ENCODE peak calls at places on chromosomes 5 and 9, in ten cellular contexts. Q is nephron progenitor cell; E is endothelial cell; O is fibroblast of pulmonary artery; K is transverse colon; M is ovary; C is fibroblast of mammary gland; L is CD4-positive, alpha-beta T cell; X is RWPE1; J is CD8-positive, alpha-beta T cell. B is an unnamed sample.
A peak's percentile ranks its signal among the peaks of the same experiment; 100 is the strongest.

GRCh38 chr9:69554945-69555344 is 117.2 kb downstream of the APBA1 start:
- DNase-seq in L (no peak), E (no peak), C (peak; percentile 78), M (no peak), O (peak; percentile 97), Q (no peak), X (no peak), J (no peak), K (no peak), B (no peak)

GRCh38 chr9:88798476-88798875 is 192.8 kb upstream of the S1PR3 start:
- DNase-seq in O (no peak), Q (no peak), K (no peak), X (no peak), C (no peak), J (no peak), E (no peak), L (no peak), M (no peak), B (no peak)

GRCh38 chr9:129137292-129138143 is 26.3 kb downstream of the PTPA start:
- DNase-seq in M (no peak), C (no peak), L (no peak), K (no peak), X (no peak), Q (no peak), E (no peak), O (no peak), J (no peak), B (no peak)

GRCh38 chr9:79623799-79624721 is 52.3 kb downstream of the TLE4 start:
- DNase-seq in K (peak; percentile 38), L (peak; percentile 1), E (peak; percentile 57), X (peak; percentile 82), M (no peak), J (peak; percentile 20), C (no peak), O (peak; percentile 18), Q (no peak), B (peak; percentile 23)

GRCh38 chr9:134381671-134382505 is 55.6 kb downstream of the RXRA start:
- DNase-seq in J (peak; percentile 43), O (no peak), M (peak; percentile 56), X (no peak), K (peak; percentile 49), L (no peak), C (no peak), E (peak; percentile 27), Q (no peak), B (peak; percentile 61)

GRCh38 chr9:10700266-10700665 is 87.5 kb upstream of the PTPRD start:
- DNase-seq in Q (no peak), L (no peak), J (no peak), O (no peak), C (peak; percentile 5), X (no peak), K (no peak), E (no peak), M (no peak), B (no peak)

GRCh38 chr5:78677777-78678668 is 29.5 kb upstream of the LHFPL2 start:
- DNase-seq in K (peak; percentile 40), O (peak; percentile 98), E (no peak), Q (no peak), C (peak; percentile 99), M (peak; percentile 73), L (no peak), X (peak; percentile 61), J (no peak), B (peak; percentile 68)

GRCh38 chr5:91386120-91386519 is 3.0 kb upstream of the ARRDC3 start:
- DNase-seq in K (no peak), C (no peak), X (no peak), Q (no peak), O (no peak), M (no peak), E (no peak), L (no peak), J (no peak), B (no peak)

GRCh38 chr5:73215525-73215890 is 42.5 kb downstream of the TMEM174 start:
- DNase-seq in M (no peak), C (no peak), Q (no peak), E (no peak), L (no peak), J (no peak), O (no peak), X (no peak), K (no peak), B (no peak)

GRCh38 chr5:73214921-73215490 is 42.0 kb downstream of the TMEM174 start:
- DNase-seq in X (no peak), O (no peak), L (no peak), E (no peak), K (no peak), M (no peak), J (no peak), C (no peak), Q (no peak), B (no peak)

GRCh38 chr5:73222173-73222572 is 49.2 kb downstream of the TMEM174 start:
- DNase-seq in J (no peak), X (no peak), E (no peak), M (no peak), Q (no peak), C (no peak), K (no peak), L (no peak), O (no peak), B (no peak)

GRCh38 chr5:73215891-73216610 is 43.1 kb downstream of the TMEM174 start:
- DNase-seq in M (peak; percentile 83), C (peak; percentile 59), K (peak; percentile 83), Q (peak; percentile 88), O (peak; percentile 73), L (peak; percentile 50), J (peak; percentile 38), E (peak; percentile 84), X (peak; percentile 93), B (peak; percentile 66)

GRCh38 chr5:73218552-73219171 is 45.7 kb downstream of the TMEM174 start:
- DNase-seq in X (peak; percentile 60), C (peak; percentile 57), L (no peak), M (no peak), E (no peak), Q (no peak), J (no peak), O (peak; percentile 63), K (no peak), B (no peak)
- TF ChIP-seq CTCF in X (peak; percentile 38), C (peak; percentile 50), L (no peak), M (no peak), E (peak; percentile 52), Q (peak; percentile 50), J (no peak), O (peak; percentile 57), K (peak; percentile 25), B (no peak)

DNA sequence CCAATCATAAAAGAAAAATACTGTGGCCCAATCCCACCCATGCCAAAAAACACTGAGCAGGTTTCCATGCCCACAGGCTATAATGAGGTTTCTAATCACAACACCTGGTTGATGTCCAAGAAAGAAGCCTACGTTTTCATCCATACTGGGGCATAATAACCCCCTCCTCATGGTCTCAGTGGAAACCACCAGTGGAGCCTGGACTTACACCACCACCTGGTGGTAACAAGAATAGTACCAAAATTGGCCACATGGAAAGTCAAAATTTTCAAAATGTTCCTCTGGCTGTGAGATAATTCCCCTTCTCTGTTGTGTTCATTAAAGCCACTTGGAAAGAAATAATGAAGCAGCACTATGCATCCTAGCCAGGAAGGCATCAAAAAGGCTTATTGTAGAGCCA is 687.3 kb upstream of the ST8SIA4 start:
- DNase-seq in K (no peak), J (no peak), C (peak; percentile 14), L (no peak), E (no peak), M (no peak), O (no peak), X (no peak), Q (no peak), B (no peak)
- TF ChIP-seq CTCF in K (no peak), J (no peak), C (peak; percentile 60), L (no peak), E (peak; percentile 26), M (no peak), O (no peak), X (no peak), Q (peak; percentile 36), B (no peak)

GRCh38 chr9:35818341-35818740 is 3.5 kb upstream of the HINT2 start:
- DNase-seq in E (no peak), J (no peak), K (no peak), O (no peak), M (no peak), Q (no peak), L (no peak), X (no peak), C (no peak), B (no peak)

GRCh38 chr9:35813434-35814105 is 1.3 kb downstream of the HINT2 start:
- DNase-seq in O (peak; percentile 43), C (peak; percentile 39), K (no peak), X (peak; percentile 45), Q (no peak), J (no peak), E (no peak), M (no peak), L (no peak), B (no peak)

GRCh38 chr9:35814106-35814840 is 569 bp downstream of the HINT2 start:
- DNase-seq in L (peak; percentile 21), C (peak; percentile 66), J (peak; percentile 14), M (peak; percentile 82), O (peak; percentile 44), Q (peak; percentile 67), E (peak; percentile 76), K (peak; percentile 75), X (peak; percentile 64), B (peak; percentile 75)

GRCh38 chr9:35814841-35815543 is at the start of gene HINT2:
- DNase-seq in C (peak; percentile 99), X (peak; percentile 99), O (peak; percentile 100), K (peak; percentile 99), M (peak; percentile 96), J (peak; percentile 95), E (peak; percentile 91), L (peak; percentile 97), Q (peak; percentile 96), B (peak; percentile 96)

GRCh38 chr9:35816708-35817107 is 1.9 kb upstream of the HINT2 start:
- DNase-seq in X (no peak), E (peak; percentile 14), Q (no peak), K (no peak), J (no peak), M (no peak), L (no peak), O (no peak), C (no peak), B (no peak)
- TF ChIP-seq CTCF in X (no peak), E (no peak), Q (no peak), K (no peak), J (no peak), M (no peak), L (no peak), O (no peak), C (peak; percentile 6), B (no peak)

GRCh38 chr5:56530739-56531138 is 284.6 kb upstream of the MAP3K1 start:
- DNase-seq in X (no peak), C (no peak), M (no peak), K (no peak), J (no peak), E (no peak), O (no peak), Q (no peak), L (no peak), B (no peak)

GRCh38 chr5:56538580-56538979 is 276.8 kb upstream of the MAP3K1 start:
- DNase-seq in C (no peak), Q (no peak), J (no peak), O (no peak), X (no peak), L (no peak), M (no peak), K (no peak), E (no peak), B (no peak)

GRCh38 chr5:56534102-56534501 is 281.2 kb upstream of the MAP3K1 start:
- DNase-seq in E (no peak), K (no peak), X (peak; percentile 96), O (no peak), C (no peak), M (no peak), L (peak; percentile 28), J (no peak), Q (no peak), B (no peak)

GRCh38 chr5:56532411-56532935 is 282.9 kb upstream of the MAP3K1 start:
- DNase-seq in K (no peak), L (no peak), M (no peak), J (no peak), O (no peak), Q (no peak), X (no peak), E (no peak), C (no peak), B (no peak)

GRCh38 chr5:56535347-56535746 is 280.0 kb upstream of the MAP3K1 start:
- DNase-seq in X (peak; percentile 43), E (no peak), J (no peak), M (no peak), K (no peak), L (no peak), C (no peak), Q (no peak), O (no peak), B (no peak)
- TF ChIP-seq CTCF in X (no peak), E (no peak), J (no peak), M (no peak), K (no peak), L (no peak), C (no peak), Q (no peak), O (no peak), B (no peak)

B was measured in left ventricle myocardium inferior.